ENCODE peak calls at places on chromosomes 3 and 15, in six cellular contexts. U is CD8-positive, alpha-beta memory T cell; H is GM23248; Q is cardiac muscle cell; K is lower lobe of right lung; T is AG04450. R is an unnamed sample.
A peak's percentile ranks its signal among the peaks of the same experiment; 100 is the strongest.

GRCh38 chr3:32018723-32019564 is 37.4 kb downstream of the ZNF860 start:
- DNase-seq in Q (peak; percentile 73), K (no peak), H (peak; percentile 69), T (no peak), U (peak; percentile 22), R (no peak)

GRCh38 chr3:168165390-168166269 is 69.9 kb upstream of the GOLIM4 start:
- DNase-seq in Q (peak; percentile 85), U (peak; percentile 13), K (no peak), H (peak; percentile 86), T (peak; percentile 60), R (peak; percentile 56)

GRCh38 chr3:180646187-180646790 is 33.0 kb downstream of the CCDC39 start:
- DNase-seq in K (no peak), H (peak; percentile 7), Q (no peak), T (no peak), U (no peak), R (no peak)

GRCh38 chr3:188929138-188929537 is 242.6 kb upstream of the TPRG1 start:
- DNase-seq in Q (peak; percentile 34), T (no peak), H (no peak), U (no peak), K (no peak), R (peak; percentile 31)

GRCh38 chr3:183287301-183287971 is 34.4 kb downstream of the B3GNT5 start:
- DNase-seq in H (peak; percentile 95), T (no peak), K (no peak), Q (peak; percentile 98), U (no peak), R (no peak)

GRCh38 chr15:48667701-48668100 is 22.2 kb upstream of the FBN1 start:
- DNase-seq in U (no peak), H (peak; percentile 89), K (no peak), Q (peak; percentile 70), T (no peak), R (no peak)

GRCh38 chr15:98653686-98654085 is 5.3 kb downstream of the IGF1R start:
- DNase-seq in K (no peak), H (peak; percentile 57), Q (peak; percentile 62), T (no peak), U (no peak), R (no peak)

GRCh38 chr3:95588473-95588872 is 1225.9 kb upstream of the EPHA6 start:
- DNase-seq in U (no peak), K (no peak), Q (no peak), H (no peak), T (no peak), R (no peak)

GRCh38 chr15:65795663-65796201 is 3.6 kb upstream of the DENND4A start:
- DNase-seq in T (no peak), H (no peak), Q (no peak), U (no peak), K (no peak), R (no peak)

GRCh38 chr3:127252446-127252845 is 35.4 kb downstream of the PRR20G start:
- DNase-seq in H (no peak), Q (no peak), U (no peak), K (no peak), T (no peak), R (no peak)

GRCh38 chr3:146280859-146281258 is 30.0 kb upstream of the PLSCR4 start:
- DNase-seq in T (no peak), U (no peak), K (no peak), H (peak; percentile 54), Q (no peak), R (no peak)

GRCh38 chr3:186277268-186277909 is 84.6 kb downstream of the DGKG start:
- DNase-seq in K (no peak), U (no peak), H (peak; percentile 85), T (peak; percentile 37), Q (peak; percentile 79), R (peak; percentile 23)

GRCh38 chr3:60584250-60584649 is 667.0 kb downstream of the FHIT start:
- DNase-seq in H (peak; percentile 76), K (no peak), T (peak; percentile 24), Q (no peak), U (no peak), R (no peak)

GRCh38 chr3:124276163-124276862 is 284.4 kb upstream of the ROPN1 start:
- DNase-seq in H (no peak), K (no peak), U (no peak), Q (no peak), T (no peak), R (no peak)

GRCh38 chr3:128619146-128619890 is 31.3 kb downstream of the RPN1 start:
- DNase-seq in Q (peak; percentile 77), K (no peak), T (peak; percentile 67), H (peak; percentile 94), U (no peak), R (no peak)

GRCh38 chr3:195032955-195033354 is 238.0 kb downstream of the XXYLT1 start:
- DNase-seq in K (no peak), T (no peak), U (no peak), H (no peak), Q (no peak), R (no peak)
- H3K27me3 ChIP-seq in K (peaks cover 3% of the 10 kb centered on the region), T (peaks cover 23% of the 10 kb centered on the region), U (no peaks in the 10 kb centered on the region), H (no peaks in the 10 kb centered on the region), Q (no peaks in the 10 kb centered on the region), R (no peaks in the 10 kb centered on the region)

DNA sequence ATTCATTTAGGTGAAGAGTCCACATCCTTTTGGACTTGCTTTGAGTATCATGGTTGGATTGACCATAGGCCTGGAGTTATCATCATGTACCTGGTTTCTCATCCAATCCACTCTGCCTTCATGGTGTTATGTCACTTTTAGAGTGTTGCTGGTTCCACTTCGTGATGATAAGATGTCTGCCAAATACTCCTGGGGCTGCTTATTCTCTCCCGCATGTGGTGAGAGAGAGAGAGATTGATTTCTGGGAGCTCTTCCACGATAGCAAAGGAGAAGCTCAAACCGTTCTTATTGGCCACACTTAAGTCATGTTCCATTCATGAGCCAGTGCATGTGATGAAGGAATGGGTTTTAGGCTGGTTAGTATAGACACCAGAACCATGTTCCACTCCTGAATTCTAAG is 47.6 kb downstream of the MITF start:
- DNase-seq in K (no peak), Q (peak; percentile 21), U (no peak), T (no peak), H (no peak), R (no peak)
- H3K27ac ChIP-seq in K (no peak overlapping the region), Q (peak overlapping the region; percentile 50), U (no peak overlapping the region), T (no peak overlapping the region), H (peak overlapping the region; percentile 27), R (no peak overlapping the region)

GRCh38 chr3:69051796-69052566 is at the start of gene TMF1:
- DNase-seq in T (peak; percentile 99), U (peak; percentile 98), Q (peak; percentile 99), H (peak; percentile 100), K (peak; percentile 99), R (peak; percentile 97)
- H3K4me3 ChIP-seq in T (peak within 1 kb of the TSS; percentile 93), U (peak within 1 kb of the TSS; percentile 75), Q (peak within 1 kb of the TSS; percentile 89), H (peak within 1 kb of the TSS; percentile 94), K (peak within 1 kb of the TSS; percentile 86), R (peak within 1 kb of the TSS; percentile 97)

GRCh38 chr3:194588236-194588635 is 45.0 kb downstream of the TMEM44 start:
- DNase-seq in T (no peak), Q (no peak), U (no peak), H (no peak), K (no peak), R (no peak)
- H3K27me3 ChIP-seq in T (no peaks in the 10 kb centered on the region), Q (no peaks in the 10 kb centered on the region), U (no peaks in the 10 kb centered on the region), H (no peaks in the 10 kb centered on the region), K (no peaks in the 10 kb centered on the region), R (no peaks in the 10 kb centered on the region)

GRCh38 chr3:45688882-45689786 is at the start of gene SACM1L:
- DNase-seq in T (peak; percentile 97), H (peak; percentile 100), U (peak; percentile 97), Q (peak; percentile 99), K (peak; percentile 98), R (peak; percentile 98)

GRCh38 chr3:45692866-45693265 is 3.7 kb downstream of the SACM1L start:
- DNase-seq in H (no peak), T (no peak), K (no peak), U (no peak), Q (no peak), R (no peak)

GRCh38 chr3:45690331-45691035 is 1.3 kb downstream of the SACM1L start:
- DNase-seq in H (peak; percentile 38), K (no peak), T (no peak), Q (no peak), U (peak; percentile 20), R (peak; percentile 51)

GRCh38 chr3:45689787-45690145 is 570 bp downstream of the SACM1L start:
- DNase-seq in U (no peak), Q (no peak), H (peak; percentile 43), K (no peak), T (no peak), R (no peak)

GRCh38 chr3:45693941-45694521 is 4.8 kb downstream of the SACM1L start:
- DNase-seq in Q (no peak), H (peak; percentile 14), K (no peak), T (no peak), U (peak; percentile 73), R (no peak)
- H3K27ac ChIP-seq in Q (peak overlapping the region; percentile 42), H (no peak overlapping the region), K (no peak overlapping the region), T (no peak overlapping the region), U (peak overlapping the region; percentile 84), R (no peak overlapping the region)

GRCh38 chr15:89803941-89804800 is 10.5 kb downstream of the ANPEP start:
- DNase-seq in K (peak; percentile 42), H (no peak), T (no peak), U (no peak), Q (no peak), R (no peak)
- H3K4me3 ChIP-seq in K (no peak overlapping the region), H (no peak overlapping the region), T (no peak overlapping the region), U (no peak overlapping the region), Q (no peak overlapping the region), R (no peak overlapping the region)

GRCh38 chr15:58178668-58179067 is 40.5 kb downstream of the AQP9 start:
- DNase-seq in Q (no peak), H (no peak), T (no peak), U (no peak), K (no peak), R (no peak)

GRCh38 chr15:58179741-58180381 is 41.7 kb downstream of the AQP9 start:
- DNase-seq in Q (peak; percentile 59), K (no peak), T (no peak), U (no peak), H (peak; percentile 65), R (no peak)

GRCh38 chr15:58174709-58175108 is 36.5 kb downstream of the AQP9 start:
- DNase-seq in T (no peak), U (no peak), Q (no peak), H (no peak), K (no peak), R (no peak)

GRCh38 chr15:58179206-58179605 is 41.0 kb downstream of the AQP9 start:
- DNase-seq in Q (no peak), K (no peak), U (no peak), H (peak; percentile 37), T (no peak), R (no peak)

DNA sequence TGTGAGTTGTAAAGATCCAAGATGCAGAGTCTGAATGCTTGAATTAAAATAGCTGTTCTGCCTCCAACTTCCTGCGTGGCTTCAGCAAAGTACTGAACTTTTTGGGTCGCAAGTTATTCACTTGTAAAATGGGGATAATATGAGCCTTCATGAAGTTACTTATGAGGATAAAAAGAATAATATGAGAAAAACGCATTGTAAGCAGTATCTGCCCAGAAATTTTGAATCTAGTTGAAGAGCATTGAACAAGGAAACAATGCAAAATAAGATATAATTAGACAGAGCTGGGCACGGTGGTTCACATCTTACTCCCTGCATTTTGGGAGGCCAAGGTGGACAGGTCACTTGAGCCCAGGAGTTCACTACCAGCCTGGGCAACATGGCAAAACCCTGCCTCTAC is 37.8 kb downstream of the AQP9 start:
- DNase-seq in T (no peak), U (no peak), H (no peak), Q (no peak), K (no peak), R (no peak)
- H3K27me3 ChIP-seq in T (peaks cover 6% of the 10 kb centered on the region), U (no peaks in the 10 kb centered on the region), H (no peaks in the 10 kb centered on the region), Q (peaks cover 3% of the 10 kb centered on the region), K (peaks cover 3% of the 10 kb centered on the region), R (no peaks in the 10 kb centered on the region)